ENCODE peak calls at places on chromosome 9, in four cellular contexts. C is GM12878, P is HepG2, A is K562. O is an unnamed sample.

GRCh38 chr9:128640626-128641025 is 16.0 kb downstream of the DYNC2I2 start:
- DNase-seq in C (no peak), P (no peak), A (no peak), O (no peak)

GRCh38 chr9:19114680-19115270 is 12.1 kb upstream of the HAUS6 start:
- DNase-seq in C (no peak), P (no peak), A (no peak), O (no peak)

GRCh38 chr9:112894031-112894430 is 3.4 kb upstream of the SLC46A2 start:
- DNase-seq in C (no peak), P (no peak), A (no peak), O (no peak)

GRCh38 chr9:98830554-98830953 is 23.1 kb downstream of the GALNT12 start:
- DNase-seq in C (no peak), P (no peak), A (no peak), O (no peak)

GRCh38 chr9:93288341-93288740 is 104.4 kb downstream of the WNK2 start:
- DNase-seq in C (no peak), P (peak), A (peak), O (peak)

GRCh38 chr9:137194388-137194787 is 5.9 kb downstream of the SSNA1 start:
- DNase-seq in C (no peak), P (no peak), A (no peak), O (no peak)

GRCh38 chr9:90189306-90189705 is 453.3 kb downstream of the DIRAS2 start:
- DNase-seq in C (peak), P (no peak), A (no peak), O (no peak)

GRCh38 chr9:75993434-75993833 is 103.0 kb downstream of the PCSK5 start:
- DNase-seq in C (no peak), P (peak), A (no peak), O (no peak)

GRCh38 chr9:93258818-93259489 is 75.0 kb downstream of the WNK2 start:
- DNase-seq in C (no peak), P (no peak), A (no peak), O (no peak)

GRCh38 chr9:87862536-87863268 is 20.0 kb upstream of the SPATA31E1 start:
- DNase-seq in C (no peak), P (no peak), A (no peak), O (no peak)

GRCh38 chr9:97561501-97561900 is 60.0 kb downstream of the TMOD1 start:
- DNase-seq in C (no peak), P (no peak), A (no peak), O (no peak)

GRCh38 chr9:136784997-136785361 is 6.2 kb upstream of the TMEM141 start:
- DNase-seq in C (no peak), P (no peak), A (peak), O (no peak)

GRCh38 chr9:17627641-17628040 is 48.8 kb downstream of the SH3GL2 start:
- DNase-seq in C (no peak), P (no peak), A (no peak), O (no peak)

GRCh38 chr9:112384219-112384618 is 4.3 kb downstream of the HSDL2 start:
- DNase-seq in C (no peak), P (no peak), A (no peak), O (no peak)

GRCh38 chr9:72065076-72065475 is 4.7 kb upstream of the C9orf57 start:
- DNase-seq in C (no peak), P (no peak), A (no peak), O (no peak)

GRCh38 chr9:115057559-115057958 is 60.4 kb downstream of the TNC start:
- DNase-seq in C (no peak), P (no peak), A (no peak), O (no peak)

GRCh38 chr9:72932669-72933068 is 20.2 kb downstream of the ALDH1A1 start:
- DNase-seq in C (no peak), P (no peak), A (no peak), O (no peak)

GRCh38 chr9:125375820-125376219 is 114.2 kb downstream of the GAPVD1 start:
- DNase-seq in C (no peak), P (no peak), A (no peak), O (no peak)

GRCh38 chr9:93118863-93119702 is 15.0 kb downstream of the NINJ1 start:
- DNase-seq in C (no peak), P (no peak), A (no peak), O (no peak)

DNA sequence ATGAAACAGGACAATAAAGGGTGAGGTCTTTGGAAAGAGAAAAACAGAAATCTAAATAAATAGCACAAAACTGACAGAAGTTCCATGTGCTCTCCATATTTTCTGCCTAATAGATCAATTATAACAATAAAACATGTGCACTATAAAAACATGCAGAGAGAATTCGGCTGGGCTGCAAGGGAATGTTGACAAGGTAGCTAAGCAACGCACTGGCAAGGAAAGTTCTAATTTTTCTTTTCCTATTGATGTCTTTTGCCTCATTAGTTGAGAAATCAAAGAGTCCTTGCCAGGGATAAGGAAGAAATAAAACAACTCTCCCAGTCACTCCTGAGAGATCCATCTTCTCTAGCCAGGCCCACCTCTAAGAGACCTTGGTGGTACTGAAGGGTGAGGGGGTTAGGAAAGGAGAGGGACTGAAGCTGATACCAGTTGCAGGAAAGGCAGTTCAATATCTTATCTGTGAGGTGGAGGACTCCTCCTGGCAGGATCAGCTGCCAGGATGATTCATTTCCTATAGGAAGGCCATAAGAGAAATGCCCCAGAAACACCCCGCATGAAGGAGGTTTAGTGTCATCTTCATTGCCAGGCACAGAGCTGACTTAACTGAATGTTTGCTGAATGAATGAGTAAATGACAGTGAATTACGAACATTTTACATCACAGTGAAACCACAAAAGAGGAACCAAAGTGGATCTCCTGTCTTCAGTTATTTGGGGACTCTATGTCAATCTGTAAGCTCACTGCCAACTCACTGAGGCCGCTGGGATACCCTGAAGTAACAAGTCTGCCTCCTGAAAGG is 63.7 kb upstream of the IFNK start:
- DNase-seq in C (peak), P (no peak), A (no peak), O (no peak)
- TF ChIP-seq HDAC6 in C (no peak), P (no peak), A (no peak), O (no peak)

GRCh38 chr9:2704504-2704903 is 12.8 kb upstream of the KCNV2 start:
- DNase-seq in C (no peak), P (no peak), A (no peak), O (no peak)

GRCh38 chr9:2711716-2712115 is 5.6 kb upstream of the KCNV2 start:
- DNase-seq in C (no peak), P (no peak), A (no peak), O (no peak)

GRCh38 chr9:2709645-2710101 is 7.6 kb upstream of the KCNV2 start:
- DNase-seq in C (no peak), P (no peak), A (no peak), O (no peak)
- TF ChIP-seq HDAC6 in C (no peak), P (no peak), A (no peak), O (no peak)

GRCh38 chr9:82600536-82601271 is 462.2 kb downstream of the RASEF start:
- DNase-seq in C (no peak), P (peak), A (no peak), O (no peak)
- TF ChIP-seq HDAC6 in C (no peak), P (no peak), A (no peak), O (no peak)

GRCh38 chr9:134435527-134436355 is 109.5 kb downstream of the RXRA start:
- DNase-seq in C (no peak), P (no peak), A (no peak), O (no peak)
- TF ChIP-seq HDAC6 in C (no peak), P (no peak), A (no peak), O (no peak)

GRCh38 chr9:21708225-21708624 is 94.2 kb upstream of the MTAP start:
- DNase-seq in C (no peak), P (no peak), A (no peak), O (no peak)

GRCh38 chr9:21708846-21709245 is 93.6 kb upstream of the MTAP start:
- DNase-seq in C (no peak), P (no peak), A (no peak), O (no peak)

GRCh38 chr9:21710792-21711191 is 91.6 kb upstream of the MTAP start:
- DNase-seq in C (no peak), P (no peak), A (no peak), O (no peak)

GRCh38 chr9:21711504-21711903 is 90.9 kb upstream of the MTAP start:
- DNase-seq in C (no peak), P (no peak), A (no peak), O (no peak)

GRCh38 chr9:21709464-21710058 is 92.9 kb upstream of the MTAP start:
- DNase-seq in C (no peak), P (peak), A (no peak), O (no peak)
- TF ChIP-seq HDAC6 in C (no peak), P (no peak), A (no peak), O (no peak)